ENCODE peak calls at places on chromosome 2, in seven cellular contexts. R, Y, Q, A, H, I and M are unnamed samples.

GRCh38 chr2:166419616-166419934 is 43.8 kb upstream of the SCN9A start:
- DNase-seq in H (peak; percentile 60), R (peak; percentile 27), A (no peak), Q (no peak), I (no peak), Y (no peak), M (no peak)

GRCh38 chr2:204145197-204146190 is 208.9 kb downstream of the ICOS start:
- DNase-seq in I (no peak), R (peak; percentile 47), Y (peak; percentile 72), Q (peak; percentile 56), A (peak; percentile 18), H (peak; percentile 65), M (peak; percentile 32)

GRCh38 chr2:195498176-195498575 is 158.8 kb upstream of the SLC39A10 start:
- DNase-seq in I (no peak), Y (no peak), Q (peak; percentile 13), R (no peak), H (peak; percentile 50), A (no peak), M (no peak)

GRCh38 chr2:44168684-44169154 is at the start of gene PPM1B:
- DNase-seq in I (no peak), H (no peak), A (peak; percentile 89), Y (peak; percentile 100), R (no peak), Q (peak; percentile 99), M (peak; percentile 86)

GRCh38 chr2:224584111-224584764 is 925 bp downstream of the CUL3 start:
- DNase-seq in I (no peak), Y (peak; percentile 30), H (peak; percentile 34), A (peak; percentile 17), Q (no peak), R (no peak), M (no peak)

GRCh38 chr2:9336209-9336533 is 87.2 kb downstream of the ITGB1BP1 start:
- DNase-seq in R (peak; percentile 32), Y (peak; percentile 72), I (peak; percentile 4), H (peak; percentile 93), A (peak; percentile 13), Q (no peak), M (peak; percentile 43)

GRCh38 chr2:150135223-150135883 is 352.1 kb downstream of the RND3 start:
- DNase-seq in Q (no peak), Y (no peak), A (no peak), H (peak; percentile 12), R (no peak), I (no peak), M (no peak)

GRCh38 chr2:210584834-210585233 is 28.4 kb downstream of the CPS1 start:
- DNase-seq in Q (no peak), A (no peak), R (no peak), H (peak; percentile 55), I (no peak), Y (no peak), M (no peak)

GRCh38 chr2:182744490-182744889 is 28.4 kb downstream of the DNAJC10 start:
- DNase-seq in A (no peak), H (no peak), Q (no peak), I (no peak), R (no peak), Y (no peak), M (no peak)

GRCh38 chr2:237861-238260 is 26.0 kb downstream of the SH3YL1 start:
- DNase-seq in Q (no peak), R (no peak), I (no peak), A (no peak), H (no peak), Y (no peak), M (no peak)

GRCh38 chr2:176178271-176178806 is 10.1 kb upstream of the HOXD1 start:
- DNase-seq in R (no peak), A (no peak), Y (no peak), H (no peak), Q (no peak), I (no peak), M (no peak)

GRCh38 chr2:236346366-236346765 is 82.2 kb upstream of the ASB18 start:
- DNase-seq in A (no peak), I (no peak), R (no peak), Q (no peak), H (no peak), Y (no peak), M (no peak)

GRCh38 chr2:186543561-186544131 is 46.2 kb upstream of the ITGAV start:
- DNase-seq in Y (no peak), A (no peak), I (no peak), R (no peak), H (no peak), Q (no peak), M (no peak)

GRCh38 chr2:145108385-145108784 is 588.5 kb upstream of the ZEB2 start:
- DNase-seq in Y (no peak), R (no peak), I (no peak), Q (no peak), H (peak; percentile 5), A (no peak), M (no peak)

GRCh38 chr2:75466708-75467311 is 93.9 kb downstream of the EVA1A start:
- DNase-seq in Q (peak; percentile 10), H (peak; percentile 39), I (no peak), A (no peak), R (peak; percentile 54), Y (peak; percentile 22), M (no peak)

GRCh38 chr2:8447610-8448221 is 234.1 kb upstream of the ID2 start:
- DNase-seq in R (no peak), Y (no peak), A (no peak), H (no peak), Q (no peak), I (no peak), M (no peak)

GRCh38 chr2:156918410-156918809 is 339.1 kb upstream of the GALNT5 start:
- DNase-seq in A (no peak), H (no peak), Q (peak; percentile 13), I (no peak), R (no peak), Y (no peak), M (no peak)

GRCh38 chr2:204441316-204441715 is 104.0 kb upstream of the PARD3B start:
- DNase-seq in I (no peak), Q (no peak), Y (no peak), R (no peak), A (no peak), H (no peak), M (no peak)

GRCh38 chr2:113720167-113720566 is 36.3 kb downstream of the SLC35F5 start:
- DNase-seq in R (peak; percentile 32), I (no peak), H (peak; percentile 19), Y (peak; percentile 28), Q (no peak), A (no peak), M (no peak)

GRCh38 chr2:100786297-100786658 is 33.7 kb upstream of the NPAS2 start:
- DNase-seq in Q (no peak), Y (no peak), A (no peak), I (no peak), H (no peak), R (no peak), M (no peak)

GRCh38 chr2:173347305-173348168 is 7.1 kb upstream of the CDCA7 start:
- DNase-seq in R (no peak), A (no peak), Q (no peak), H (peak; percentile 39), Y (no peak), I (peak; percentile 48), M (no peak)

GRCh38 chr2:170147576-170147975 is 30.4 kb upstream of the MYO3B start:
- DNase-seq in A (no peak), R (no peak), Y (no peak), I (no peak), Q (no peak), H (no peak), M (no peak)
- TF ChIP-seq TAF1 in A (no peak), R (no peak), Y (no peak), I (no peak), Q (no peak), H (no peak), M (no peak)

GRCh38 chr2:234480337-234480736 is 16.5 kb downstream of the ARL4C start:
- DNase-seq in I (no peak), R (no peak), A (no peak), H (no peak), Q (no peak), Y (no peak), M (no peak)
- TF ChIP-seq TAF1 in I (no peak), R (no peak), A (no peak), H (no peak), Q (no peak), Y (no peak), M (no peak)

GRCh38 chr2:70921839-70922590 is 13.7 kb upstream of the ATP6V1B1 start:
- DNase-seq in A (no peak), Y (no peak), I (no peak), R (no peak), H (peak; percentile 52), Q (no peak), M (no peak)

GRCh38 chr2:70921031-70921430 is 14.7 kb upstream of the ATP6V1B1 start:
- DNase-seq in A (no peak), I (no peak), Y (peak; percentile 4), R (no peak), Q (no peak), H (no peak), M (no peak)

GRCh38 chr2:70922591-70923234 is 13.0 kb upstream of the ATP6V1B1 start:
- DNase-seq in Q (no peak), I (no peak), R (no peak), H (no peak), A (no peak), Y (peak; percentile 5), M (no peak)

GRCh38 chr2:70926042-70926441 is 9.7 kb upstream of the ATP6V1B1 start:
- DNase-seq in I (no peak), H (no peak), Y (no peak), A (no peak), R (no peak), Q (no peak), M (no peak)

DNA sequence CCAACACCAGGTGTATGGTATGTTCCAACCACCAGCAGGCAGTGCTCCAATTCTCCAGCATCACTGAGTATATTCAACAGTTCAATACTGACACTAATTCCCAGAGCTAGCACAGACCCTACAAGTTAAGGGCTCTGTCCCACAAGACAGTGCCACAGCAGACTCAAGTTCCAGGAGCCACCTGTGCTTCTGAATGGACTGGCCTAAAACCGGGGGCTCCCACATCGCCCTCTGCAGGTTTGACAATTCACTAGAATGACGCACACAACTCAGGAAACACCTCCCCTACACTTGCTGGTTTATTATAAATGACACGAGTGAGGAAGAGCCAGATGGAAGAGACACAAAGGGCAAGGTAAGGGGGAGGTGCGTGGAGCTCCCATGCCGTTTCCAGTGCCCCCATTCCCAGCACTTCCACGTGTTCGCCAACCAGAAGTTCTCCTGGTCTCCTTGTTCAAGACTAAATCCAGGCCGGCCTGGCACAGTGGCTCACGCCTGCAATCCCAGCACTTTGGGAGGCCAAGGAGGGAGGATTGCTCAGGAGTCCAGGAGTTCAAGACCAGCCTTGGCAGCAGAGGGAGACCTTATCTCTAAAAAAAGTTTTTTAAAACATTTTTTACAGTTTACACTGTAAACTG is 12.2 kb upstream of the ATP6V1B1 start:
- DNase-seq in I (no peak), A (no peak), Q (no peak), Y (peak; percentile 33), R (peak; percentile 36), H (no peak), M (no peak)
- TF ChIP-seq TAF1 in I (no peak), A (no peak), Q (no peak), Y (no peak), R (no peak), H (no peak), M (no peak)

DNA sequence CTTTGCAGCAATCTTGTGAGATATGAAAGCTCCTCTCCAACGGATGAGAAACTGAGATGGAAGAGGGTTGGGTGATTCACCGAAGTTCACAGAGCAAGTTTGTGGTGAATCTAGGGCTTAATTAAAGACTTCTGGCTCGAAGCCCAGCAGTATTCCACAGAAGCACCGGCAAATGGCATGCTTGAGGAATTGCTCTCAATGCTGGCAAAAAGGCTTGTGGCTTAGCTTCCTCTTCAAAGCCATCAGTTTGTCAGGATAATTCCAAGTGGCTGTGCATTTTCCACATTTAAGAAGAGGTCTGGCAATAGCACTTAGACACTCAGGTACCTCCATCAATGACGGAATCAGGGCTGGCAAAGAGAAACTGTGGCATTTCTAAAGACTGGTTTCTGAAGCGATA is 98.7 kb upstream of the SLC66A3 start:
- DNase-seq in Q (no peak), A (no peak), H (no peak), R (no peak), I (no peak), Y (peak; percentile 42), M (no peak)
- TF ChIP-seq TAF1 in Q (no peak), A (no peak), H (no peak), R (no peak), I (no peak), Y (no peak), M (no peak)